ENCODE peak calls at places on chromosome 5, in nine cellular contexts. Y is fibroblast of lung, G is choroid plexus epithelial cell, Z is PC-9, I is fibroblast of the aortic adventitia, C is body of pancreas, L is A549, O is tibial artery, H is fibroblast of mammary gland. B is an unnamed sample.

GRCh38 chr5:180082633-180083420 is 11.3 kb upstream of the RNF130 start:
- DNase-seq in I (no peak), Y (no peak), H (no peak), L (no peak), Z (no peak), O (no peak), C (no peak), G (no peak), B (no peak)

GRCh38 chr5:124180523-124181461 is 565.6 kb downstream of the ZNF608 start:
- DNase-seq in G (no peak), C (no peak), O (no peak), L (no peak), H (no peak), Z (no peak), I (no peak), Y (peak), B (no peak)

GRCh38 chr5:146007973-146008372 is 71.6 kb downstream of the SH3RF2 start:
- DNase-seq in H (no peak), L (no peak), O (no peak), C (no peak), Z (no peak), I (no peak), G (no peak), Y (no peak), B (no peak)

GRCh38 chr5:15691536-15691935 is 191.6 kb downstream of the FBXL7 start:
- DNase-seq in Y (peak), G (peak), Z (no peak), O (no peak), H (peak), C (no peak), L (no peak), I (peak), B (no peak)

GRCh38 chr5:169433221-169433651 is 132.3 kb upstream of the SLIT3 start:
- DNase-seq in Z (no peak), Y (no peak), G (no peak), C (no peak), O (no peak), I (peak), H (no peak), L (no peak), B (no peak)

GRCh38 chr5:143600396-143601075 is 197.1 kb upstream of the NR3C1 start:
- DNase-seq in Z (no peak), O (no peak), H (peak), L (no peak), G (peak), I (peak), Y (peak), C (no peak), B (no peak)

GRCh38 chr5:15694694-15695093 is 194.7 kb downstream of the FBXL7 start:
- DNase-seq in Z (no peak), C (no peak), L (no peak), Y (peak), G (peak), I (peak), O (no peak), H (peak), B (peak)

GRCh38 chr5:175609504-175609903 is 48.4 kb upstream of the HRH2 start:
- DNase-seq in L (no peak), Y (no peak), C (no peak), I (no peak), H (no peak), Z (no peak), G (no peak), O (no peak), B (no peak)

GRCh38 chr5:180122875-180123274 is 51.3 kb upstream of the RNF130 start:
- DNase-seq in I (no peak), Z (peak), Y (no peak), L (no peak), G (no peak), C (no peak), O (no peak), H (no peak), B (no peak)

GRCh38 chr5:114857951-114858401 is 311.7 kb downstream of the TRIM36 start:
- DNase-seq in I (no peak), G (no peak), Y (no peak), C (no peak), O (no peak), H (no peak), L (no peak), Z (no peak), B (no peak)

GRCh38 chr5:35908266-35908665 is 30.2 kb downstream of the CAPSL start:
- DNase-seq in Z (no peak), Y (no peak), C (no peak), H (no peak), O (no peak), I (no peak), L (no peak), G (no peak), B (no peak)

GRCh38 chr5:107483196-107483595 is 187.5 kb downstream of the EFNA5 start:
- DNase-seq in C (no peak), H (no peak), Y (no peak), Z (no peak), I (no peak), O (no peak), L (no peak), G (no peak), B (no peak)

GRCh38 chr5:117776977-117777376 is 1202.4 kb upstream of the SEMA6A start:
- DNase-seq in C (no peak), Y (no peak), G (no peak), O (no peak), L (no peak), Z (no peak), H (no peak), I (no peak), B (no peak)

GRCh38 chr5:137453476-137454080 is 45.5 kb downstream of the SPOCK1 start:
- DNase-seq in H (peak), Z (no peak), O (no peak), Y (peak), G (peak), L (no peak), C (no peak), I (peak), B (peak)

GRCh38 chr5:126497506-126497905 is 74.3 kb downstream of the GRAMD2B start:
- DNase-seq in Y (no peak), Z (no peak), L (no peak), G (no peak), H (no peak), C (no peak), I (no peak), O (no peak), B (no peak)

GRCh38 chr5:4518924-4519660 is 621.0 kb upstream of the ADAMTS16 start:
- DNase-seq in L (no peak), G (no peak), Y (no peak), Z (no peak), C (no peak), I (no peak), O (no peak), H (no peak), B (no peak)

GRCh38 chr5:118980438-118980837 is 7.9 kb downstream of the DTWD2 start:
- DNase-seq in L (no peak), C (no peak), H (no peak), Z (no peak), O (no peak), G (no peak), Y (no peak), I (no peak), B (no peak)

GRCh38 chr5:143771229-143772001 is 40.5 kb upstream of the HMHB1 start:
- DNase-seq in I (peak), Z (no peak), H (no peak), Y (peak), C (no peak), L (no peak), G (no peak), O (no peak), B (no peak)

GRCh38 chr5:57172466-57172961 is 1.3 kb upstream of the GPBP1 start:
- DNase-seq in H (no peak), Y (peak), G (peak), Z (peak), L (no peak), I (peak), O (no peak), C (no peak), B (no peak)

GRCh38 chr5:30930736-30931135 is 262.8 kb upstream of the CDH6 start:
- DNase-seq in C (no peak), I (peak), Z (no peak), H (no peak), L (no peak), G (peak), O (no peak), Y (no peak), B (no peak)

GRCh38 chr5:180138214-180138975 is 66.8 kb upstream of the RNF130 start:
- DNase-seq in Z (no peak), O (no peak), H (no peak), L (no peak), I (no peak), Y (no peak), G (no peak), C (no peak), B (no peak)

GRCh38 chr5:43036856-43037711 is 3.0 kb downstream of the ANXA2R start:
- DNase-seq in L (no peak), Z (no peak), O (no peak), C (no peak), H (no peak), I (no peak), Y (peak), G (peak), B (no peak)

GRCh38 chr5:82820958-82821880 is 256.0 kb downstream of the TMEM167A start:
- DNase-seq in G (no peak), H (no peak), Y (no peak), Z (no peak), I (no peak), O (no peak), L (no peak), C (no peak), B (no peak)

GRCh38 chr5:81626524-81626923 is 124.4 kb downstream of the SSBP2 start:
- DNase-seq in Z (peak), C (no peak), O (no peak), H (peak), I (peak), L (peak), Y (peak), G (peak), B (no peak)

DNA sequence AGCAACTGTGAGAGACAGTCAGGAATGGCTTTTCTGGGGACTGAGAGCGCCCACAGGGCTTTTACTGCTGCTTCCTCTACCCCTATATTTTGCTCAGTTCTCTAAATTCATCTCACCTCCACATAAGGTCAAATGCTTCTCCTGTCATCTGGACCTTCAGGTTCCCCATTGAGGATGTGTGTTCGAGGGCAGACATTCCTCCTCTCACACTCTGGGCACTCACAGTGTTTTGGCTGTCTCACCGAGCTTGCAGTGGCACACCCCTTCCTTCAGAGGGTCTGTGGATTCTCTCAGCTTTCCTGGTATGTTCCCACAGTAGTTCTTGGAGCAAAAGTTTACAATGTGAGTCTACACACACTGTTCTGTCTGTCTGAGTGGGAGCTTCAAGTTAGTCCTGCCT is 127.8 kb upstream of the GLRA1 start:
- DNase-seq in O (no peak), G (no peak), C (no peak), H (no peak), L (no peak), I (no peak), Y (no peak), Z (no peak), B (no peak)
- H3K4me3 ChIP-seq in O (no peak), G (no peak), C (no peak), H (no peak), L (no peak), I (no peak), Y (no peak), Z (no peak), B (no peak)

GRCh38 chr5:139649082-139649991 is 1.2 kb downstream of the CXXC5 start:
- DNase-seq in O (peak), L (no peak), G (no peak), C (peak), I (no peak), H (no peak), Z (no peak), Y (no peak), B (no peak)

GRCh38 chr5:139650689-139651501 is 2.7 kb downstream of the CXXC5 start:
- DNase-seq in G (peak), H (no peak), I (no peak), C (peak), Z (peak), O (peak), L (no peak), Y (no peak), B (peak)

GRCh38 chr5:139651502-139651862 is 3.3 kb downstream of the CXXC5 start:
- DNase-seq in Z (no peak), Y (no peak), I (no peak), G (no peak), H (peak), O (no peak), C (no peak), L (no peak), B (no peak)

GRCh38 chr5:139648205-139649081 is at the start of gene CXXC5:
- DNase-seq in G (peak), I (peak), Y (peak), O (peak), Z (peak), H (peak), C (peak), L (peak), B (peak)

DNA sequence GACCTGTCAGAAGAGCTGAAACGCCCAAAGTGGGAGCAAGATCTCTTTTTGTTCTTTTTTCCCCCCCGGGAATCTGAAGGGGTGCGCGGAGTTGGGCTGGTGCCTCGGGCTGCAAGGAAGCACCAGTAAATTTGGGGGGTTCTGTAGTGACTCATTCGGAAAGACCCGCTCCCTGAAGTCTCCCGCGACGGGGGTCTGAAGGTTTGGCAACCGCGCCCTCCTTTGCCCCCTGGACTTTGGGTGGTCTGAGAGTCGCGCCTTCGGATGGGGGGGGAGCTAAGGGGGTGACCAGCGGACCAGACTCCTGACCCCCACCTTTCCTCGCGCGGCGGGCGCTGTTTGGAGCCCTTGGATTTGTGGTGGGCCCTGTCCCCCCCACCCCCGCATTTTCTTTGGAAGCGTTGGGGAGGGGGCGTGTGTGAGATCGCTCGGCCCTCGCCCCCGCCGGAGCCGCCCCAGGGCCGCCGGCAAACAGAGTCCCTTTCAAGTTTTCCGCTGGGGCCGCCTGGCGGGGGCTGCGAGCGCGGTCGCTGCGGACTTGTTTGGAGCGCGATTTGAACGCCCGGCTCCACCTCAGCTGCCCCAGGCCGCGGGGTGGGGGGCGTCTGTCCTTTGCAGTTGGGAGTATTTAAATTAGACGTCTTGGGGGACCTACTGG is 2.0 kb downstream of the CXXC5 start:
- DNase-seq in G (no peak), Z (no peak), H (no peak), C (peak), Y (no peak), I (no peak), O (peak), L (no peak), B (no peak)
- TF ChIP-seq CTCF in G (peak), Z (no peak), H (no peak), C (peak), Y (peak), I (peak), O (peak), L (no peak), B (peak)

GRCh38 chr5:39189297-39189955 is 29.9 kb downstream of the FYB1 start:
- DNase-seq in Y (no peak), C (no peak), H (no peak), L (no peak), I (no peak), G (no peak), O (no peak), Z (no peak), B (no peak)
- H3K4me3 ChIP-seq in Y (no peak), C (no peak), H (no peak), L (no peak), I (no peak), G (no peak), O (no peak), Z (no peak), B (no peak)

GRCh38 chr5:161676109-161676508 is 9.4 kb upstream of the GABRA6 start:
- DNase-seq in Y (no peak), I (no peak), C (no peak), O (no peak), G (no peak), L (no peak), Z (no peak), H (peak), B (peak)
- TF ChIP-seq CTCF in Y (no peak), I (no peak), C (peak), O (no peak), G (no peak), L (no peak), Z (peak), H (no peak), B (peak)

DNA sequence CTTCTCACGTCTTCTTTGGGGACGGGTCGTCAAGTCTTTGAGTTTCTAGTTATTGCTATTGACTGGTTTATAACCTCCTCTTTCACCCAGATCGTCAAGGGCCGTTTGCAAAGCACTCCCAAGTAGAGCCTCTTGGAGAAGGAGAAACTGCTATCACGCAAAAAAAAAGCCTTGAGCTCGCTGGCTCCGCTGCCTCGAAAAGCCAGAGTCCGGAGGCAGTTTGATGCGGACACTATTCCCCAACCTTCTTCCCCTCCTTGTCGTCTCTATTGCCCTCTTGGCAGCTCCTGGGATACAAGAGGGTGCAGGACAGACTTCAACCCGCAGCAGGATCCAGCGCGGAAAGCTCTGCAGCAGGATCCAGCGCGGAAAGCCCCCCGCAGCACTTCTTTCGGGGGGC is 293 bp upstream of the PCDHAC1 start:
- DNase-seq in O (no peak), Y (no peak), I (no peak), Z (no peak), G (no peak), C (no peak), H (no peak), L (no peak), B (no peak)
- H3K4me3 ChIP-seq in O (peak), Y (no peak), I (no peak), Z (peak), G (no peak), C (no peak), H (no peak), L (peak), B (no peak)

GRCh38 chr5:6712136-6712581 is 1.1 kb upstream of the TENT4A start:
- DNase-seq in L (peak), O (peak), Z (peak), H (peak), C (peak), G (peak), Y (peak), I (peak), B (no peak)
- TF ChIP-seq CTCF in L (no peak), O (no peak), Z (no peak), H (no peak), C (peak), G (peak), Y (peak), I (no peak), B (no peak)

GRCh38 chr5:39076101-39076756 is 2.0 kb upstream of the RICTOR start:
- DNase-seq in H (no peak), C (no peak), G (no peak), Y (no peak), O (no peak), Z (no peak), L (no peak), I (no peak), B (no peak)
- H3K4me3 ChIP-seq in H (no peak), C (no peak), G (no peak), Y (no peak), O (no peak), Z (peak), L (peak), I (no peak), B (no peak)

GRCh38 chr5:112918679-112919078 is 3.3 kb downstream of the REEP5 start:
- DNase-seq in O (no peak), Y (peak), L (no peak), C (no peak), Z (no peak), H (no peak), G (peak), I (no peak), B (no peak)

GRCh38 chr5:112921833-112922817 is at the start of gene REEP5:
- DNase-seq in G (peak), O (peak), L (peak), Z (peak), H (peak), Y (peak), C (peak), I (peak), B (peak)

GRCh38 chr5:112923148-112923917 is 1.3 kb upstream of the REEP5 start:
- DNase-seq in G (no peak), L (no peak), I (no peak), H (no peak), Y (no peak), Z (no peak), C (no peak), O (no peak), B (no peak)

GRCh38 chr5:112923988-112924387 is 2.0 kb upstream of the REEP5 start:
- DNase-seq in Z (no peak), H (no peak), G (no peak), O (no peak), Y (no peak), L (no peak), I (no peak), C (no peak), B (no peak)

DNA sequence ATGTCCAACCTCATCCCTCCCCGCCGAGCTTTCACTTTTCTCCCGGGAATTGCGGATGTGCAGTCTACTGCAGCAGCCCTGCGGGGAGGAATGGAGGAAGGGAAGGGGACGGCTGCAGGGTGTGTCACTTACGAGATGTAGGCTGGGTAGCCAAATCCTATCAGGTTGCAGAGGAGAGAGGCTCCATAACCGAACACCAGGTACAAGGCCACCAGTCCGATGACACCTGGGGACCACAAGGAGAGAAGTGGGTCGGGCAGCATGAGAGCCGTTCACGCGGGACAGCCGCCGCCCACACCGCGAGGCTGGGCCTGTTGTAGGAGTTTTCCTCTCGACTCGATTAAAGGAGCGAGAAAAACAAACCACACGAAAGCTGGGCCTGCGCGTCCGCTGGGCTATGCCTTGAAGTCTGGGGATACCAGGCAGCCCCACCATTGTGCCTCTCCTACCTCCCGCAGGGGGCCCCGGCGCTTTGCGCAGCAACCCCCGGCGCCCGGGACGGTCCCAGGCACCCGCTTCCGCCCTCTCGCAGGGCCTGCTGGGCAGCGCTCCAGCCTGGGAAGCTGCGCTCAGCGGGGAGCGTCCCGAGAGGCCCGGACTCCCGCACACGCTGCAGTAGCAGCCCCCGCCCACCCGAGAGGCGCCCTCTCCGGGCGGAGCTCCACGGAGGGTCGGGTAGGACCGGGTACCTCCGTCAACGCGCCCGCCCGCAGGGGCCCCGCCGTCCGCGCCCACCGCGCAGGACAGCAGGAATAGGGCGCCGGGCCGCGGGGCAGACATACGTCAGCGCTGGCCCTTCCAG is 795 bp downstream of the REEP5 start:
- DNase-seq in Y (peak), G (peak), L (peak), Z (peak), H (peak), I (peak), C (peak), O (peak), B (no peak)
- TF ChIP-seq CTCF in Y (no peak), G (no peak), L (no peak), Z (no peak), H (no peak), I (no peak), C (no peak), O (no peak), B (peak)

GRCh38 chr5:446864-447263 is 3.9 kb downstream of the EXOC3 start:
- DNase-seq in O (no peak), I (peak), Y (peak), G (peak), C (no peak), Z (no peak), H (peak), L (peak), B (peak)
- H3K4me3 ChIP-seq in O (no peak), I (no peak), Y (no peak), G (no peak), C (no peak), Z (no peak), H (no peak), L (no peak), B (no peak)